ENCODE peak calls at places on chromosome 11, in four cellular contexts. One of them, this sample, is unnamed.

GRCh38 chr11:93935826-93936225 is 85.3 kb upstream of the HEPHL1 start:
- DNase-seq in activated T-cell treated with anti-CD3 and anti-CD28 coated beads for 24 hours: no peak
- DNase-seq in C1 segment of cervical spinal cord: no peak
- DNase-seq in D341Med: no peak
- DNase-seq in this sample: no peak

GRCh38 chr11:21814169-21814568 is 378.7 kb upstream of the ANO5 start:
- DNase-seq in activated T-cell treated with anti-CD3 and anti-CD28 coated beads for 24 hours: no peak
- DNase-seq in C1 segment of cervical spinal cord: no peak
- DNase-seq in D341Med: no peak
- DNase-seq in this sample: no peak

GRCh38 chr11:111414267-111414931 is 35.3 kb upstream of the POU2AF1 start:
- DNase-seq in activated T-cell treated with anti-CD3 and anti-CD28 coated beads for 24 hours: no peak
- DNase-seq in C1 segment of cervical spinal cord: no peak
- DNase-seq in D341Med: no peak
- DNase-seq in this sample: no peak

GRCh38 chr11:130103296-130103814 is 33.7 kb downstream of the APLP2 start:
- DNase-seq in activated T-cell treated with anti-CD3 and anti-CD28 coated beads for 24 hours: no peak
- DNase-seq in C1 segment of cervical spinal cord: no peak
- DNase-seq in D341Med: no peak
- DNase-seq in this sample: peak

GRCh38 chr11:70680781-70681281 is 282.5 kb downstream of the CTTN start:
- DNase-seq in activated T-cell treated with anti-CD3 and anti-CD28 coated beads for 24 hours: no peak
- DNase-seq in C1 segment of cervical spinal cord: no peak
- DNase-seq in D341Med: no peak
- DNase-seq in this sample: no peak

GRCh38 chr11:70233511-70233919 is 30.4 kb downstream of the FADD start:
- DNase-seq in activated T-cell treated with anti-CD3 and anti-CD28 coated beads for 24 hours: no peak
- DNase-seq in C1 segment of cervical spinal cord: no peak
- DNase-seq in D341Med: peak
- DNase-seq in this sample: no peak

GRCh38 chr11:17906436-17906835 is 106.4 kb downstream of the SERGEF start:
- DNase-seq in activated T-cell treated with anti-CD3 and anti-CD28 coated beads for 24 hours: no peak
- DNase-seq in C1 segment of cervical spinal cord: no peak
- DNase-seq in D341Med: peak
- DNase-seq in this sample: peak

GRCh38 chr11:28529540-28530410 is 421.6 kb downstream of the METTL15 start:
- DNase-seq in activated T-cell treated with anti-CD3 and anti-CD28 coated beads for 24 hours: no peak
- DNase-seq in C1 segment of cervical spinal cord: no peak
- DNase-seq in D341Med: peak
- DNase-seq in this sample: peak

GRCh38 chr11:134753805-134754130 is 341.7 kb upstream of the B3GAT1 start:
- DNase-seq in activated T-cell treated with anti-CD3 and anti-CD28 coated beads for 24 hours: no peak
- DNase-seq in C1 segment of cervical spinal cord: no peak
- DNase-seq in D341Med: peak
- DNase-seq in this sample: no peak

GRCh38 chr11:23725752-23726151 is 771.1 kb upstream of the LUZP2 start:
- DNase-seq in activated T-cell treated with anti-CD3 and anti-CD28 coated beads for 24 hours: no peak
- DNase-seq in C1 segment of cervical spinal cord: no peak
- DNase-seq in D341Med: no peak
- DNase-seq in this sample: no peak

GRCh38 chr11:114242032-114242431 is 54.2 kb upstream of the NNMT start:
- DNase-seq in activated T-cell treated with anti-CD3 and anti-CD28 coated beads for 24 hours: no peak
- DNase-seq in C1 segment of cervical spinal cord: no peak
- DNase-seq in D341Med: no peak
- DNase-seq in this sample: no peak

GRCh38 chr11:74288911-74289310 is 22.5 kb downstream of the P4HA3 start:
- DNase-seq in activated T-cell treated with anti-CD3 and anti-CD28 coated beads for 24 hours: no peak
- DNase-seq in C1 segment of cervical spinal cord: no peak
- DNase-seq in D341Med: no peak
- DNase-seq in this sample: no peak

GRCh38 chr11:1531961-1532586 is 40.0 kb downstream of the DUSP8 start:
- DNase-seq in activated T-cell treated with anti-CD3 and anti-CD28 coated beads for 24 hours: no peak
- DNase-seq in C1 segment of cervical spinal cord: no peak
- DNase-seq in D341Med: no peak
- DNase-seq in this sample: no peak

GRCh38 chr11:38835986-38836385 is 2237.9 kb upstream of the RAG2 start:
- DNase-seq in activated T-cell treated with anti-CD3 and anti-CD28 coated beads for 24 hours: no peak
- DNase-seq in C1 segment of cervical spinal cord: no peak
- DNase-seq in D341Med: no peak
- DNase-seq in this sample: no peak

GRCh38 chr11:47349521-47350095 is 2.9 kb downstream of the MYBPC3 start:
- DNase-seq in activated T-cell treated with anti-CD3 and anti-CD28 coated beads for 24 hours: no peak
- DNase-seq in C1 segment of cervical spinal cord: no peak
- DNase-seq in D341Med: no peak
- DNase-seq in this sample: no peak

GRCh38 chr11:128704517-128704916 is 10.6 kb downstream of the FLI1 start:
- DNase-seq in activated T-cell treated with anti-CD3 and anti-CD28 coated beads for 24 hours: no peak
- DNase-seq in C1 segment of cervical spinal cord: no peak
- DNase-seq in D341Med: no peak
- DNase-seq in this sample: no peak

GRCh38 chr11:40328890-40329617 is 1130.4 kb downstream of the LRRC4C start:
- DNase-seq in activated T-cell treated with anti-CD3 and anti-CD28 coated beads for 24 hours: no peak
- DNase-seq in C1 segment of cervical spinal cord: no peak
- DNase-seq in D341Med: no peak
- DNase-seq in this sample: no peak

GRCh38 chr11:109851780-109852390 is 241.3 kb upstream of the ZC3H12C start:
- DNase-seq in activated T-cell treated with anti-CD3 and anti-CD28 coated beads for 24 hours: no peak
- DNase-seq in C1 segment of cervical spinal cord: no peak
- DNase-seq in D341Med: no peak
- DNase-seq in this sample: no peak

GRCh38 chr11:76678316-76678715 is 7.8 kb upstream of the LRRC32 start:
- DNase-seq in activated T-cell treated with anti-CD3 and anti-CD28 coated beads for 24 hours: no peak
- DNase-seq in C1 segment of cervical spinal cord: no peak
- DNase-seq in D341Med: no peak
- DNase-seq in this sample: no peak

GRCh38 chr11:639324-639977 is 2.4 kb downstream of the DRD4 start:
- DNase-seq in activated T-cell treated with anti-CD3 and anti-CD28 coated beads for 24 hours: no peak
- DNase-seq in C1 segment of cervical spinal cord: no peak
- DNase-seq in D341Med: peak
- DNase-seq in this sample: no peak

GRCh38 chr11:15826008-15826650 is 530.2 kb downstream of the SOX6 start:
- DNase-seq in activated T-cell treated with anti-CD3 and anti-CD28 coated beads for 24 hours: no peak
- DNase-seq in C1 segment of cervical spinal cord: no peak
- DNase-seq in D341Med: no peak
- DNase-seq in this sample: no peak

GRCh38 chr11:70304208-70304603 is 33.7 kb downstream of the PPFIA1 start:
- DNase-seq in activated T-cell treated with anti-CD3 and anti-CD28 coated beads for 24 hours: no peak
- DNase-seq in C1 segment of cervical spinal cord: no peak
- DNase-seq in D341Med: no peak
- DNase-seq in this sample: no peak

GRCh38 chr11:8809605-8810272 is 101.2 kb upstream of the AKIP1 start:
- DNase-seq in activated T-cell treated with anti-CD3 and anti-CD28 coated beads for 24 hours: no peak
- DNase-seq in C1 segment of cervical spinal cord: no peak
- DNase-seq in D341Med: no peak
- DNase-seq in this sample: peak

GRCh38 chr11:9814108-9814507 is 150.2 kb downstream of the SWAP70 start:
- DNase-seq in activated T-cell treated with anti-CD3 and anti-CD28 coated beads for 24 hours: no peak
- DNase-seq in C1 segment of cervical spinal cord: no peak
- DNase-seq in D341Med: no peak
- DNase-seq in this sample: no peak

GRCh38 chr11:44857490-44857889 is 93.2 kb downstream of the TP53I11 start:
- DNase-seq in activated T-cell treated with anti-CD3 and anti-CD28 coated beads for 24 hours: no peak
- DNase-seq in C1 segment of cervical spinal cord: no peak
- DNase-seq in D341Med: no peak
- DNase-seq in this sample: no peak

GRCh38 chr11:66866420-66867010 is 9.7 kb downstream of the LRFN4 start:
- DNase-seq in activated T-cell treated with anti-CD3 and anti-CD28 coated beads for 24 hours: no peak
- DNase-seq in C1 segment of cervical spinal cord: no peak
- DNase-seq in D341Med: peak
- DNase-seq in this sample: peak

GRCh38 chr11:109794501-109794900 is 298.7 kb upstream of the ZC3H12C start:
- DNase-seq in activated T-cell treated with anti-CD3 and anti-CD28 coated beads for 24 hours: no peak
- DNase-seq in C1 segment of cervical spinal cord: no peak
- DNase-seq in D341Med: no peak
- DNase-seq in this sample: no peak

GRCh38 chr11:3204141-3205015 is 14.2 kb downstream of the MRGPRG start:
- DNase-seq in activated T-cell treated with anti-CD3 and anti-CD28 coated beads for 24 hours: no peak
- DNase-seq in C1 segment of cervical spinal cord: no peak
- DNase-seq in D341Med: no peak
- DNase-seq in this sample: no peak

GRCh38 chr11:33325456-33325855 is 68.3 kb downstream of the HIPK3 start:
- DNase-seq in activated T-cell treated with anti-CD3 and anti-CD28 coated beads for 24 hours: no peak
- DNase-seq in C1 segment of cervical spinal cord: no peak
- DNase-seq in D341Med: no peak
- DNase-seq in this sample: no peak

GRCh38 chr11:2752923-2753322 is 53.1 kb upstream of the KCNQ1OT1 start:
- DNase-seq in activated T-cell treated with anti-CD3 and anti-CD28 coated beads for 24 hours: no peak
- DNase-seq in C1 segment of cervical spinal cord: no peak
- DNase-seq in D341Med: no peak
- DNase-seq in this sample: no peak

GRCh38 chr11:62889484-62890437 is 9.1 kb downstream of the SLC3A2 start:
- DNase-seq in activated T-cell treated with anti-CD3 and anti-CD28 coated beads for 24 hours: no peak
- DNase-seq in C1 segment of cervical spinal cord: no peak
- DNase-seq in D341Med: no peak
- DNase-seq in this sample: peak

GRCh38 chr11:74024630-74025029 is 15.7 kb upstream of the UCP3 start:
- DNase-seq in activated T-cell treated with anti-CD3 and anti-CD28 coated beads for 24 hours: no peak
- DNase-seq in C1 segment of cervical spinal cord: no peak
- DNase-seq in D341Med: no peak
- DNase-seq in this sample: no peak

GRCh38 chr11:61516675-61517516 is 8.3 kb downstream of the LRRC10B start:
- DNase-seq in activated T-cell treated with anti-CD3 and anti-CD28 coated beads for 24 hours: peak
- DNase-seq in C1 segment of cervical spinal cord: peak
- DNase-seq in D341Med: peak
- DNase-seq in this sample: peak

GRCh38 chr11:60897496-60897895 is 8.9 kb downstream of the PRPF19 start:
- DNase-seq in activated T-cell treated with anti-CD3 and anti-CD28 coated beads for 24 hours: no peak
- DNase-seq in C1 segment of cervical spinal cord: no peak
- DNase-seq in D341Med: no peak
- DNase-seq in this sample: no peak

GRCh38 chr11:93477684-93478234 is 65.4 kb downstream of the SMCO4 start:
- DNase-seq in activated T-cell treated with anti-CD3 and anti-CD28 coated beads for 24 hours: no peak
- DNase-seq in C1 segment of cervical spinal cord: no peak
- DNase-seq in D341Med: no peak
- DNase-seq in this sample: peak

GRCh38 chr11:78228467-78228866 is 39.7 kb downstream of the USP35 start:
- DNase-seq in activated T-cell treated with anti-CD3 and anti-CD28 coated beads for 24 hours: no peak
- DNase-seq in C1 segment of cervical spinal cord: peak
- DNase-seq in D341Med: peak
- DNase-seq in this sample: peak

GRCh38 chr11:124238512-124238911 is 2.4 kb upstream of the OR8G1 start:
- DNase-seq in activated T-cell treated with anti-CD3 and anti-CD28 coated beads for 24 hours: no peak
- DNase-seq in C1 segment of cervical spinal cord: no peak
- DNase-seq in D341Med: no peak
- DNase-seq in this sample: no peak

GRCh38 chr11:34614334-34615113 is 6.4 kb upstream of the EHF start:
- DNase-seq in activated T-cell treated with anti-CD3 and anti-CD28 coated beads for 24 hours: no peak
- DNase-seq in C1 segment of cervical spinal cord: no peak
- DNase-seq in D341Med: no peak
- DNase-seq in this sample: no peak

GRCh38 chr11:24900960-24901549 is 404.2 kb downstream of the LUZP2 start:
- DNase-seq in activated T-cell treated with anti-CD3 and anti-CD28 coated beads for 24 hours: no peak
- DNase-seq in C1 segment of cervical spinal cord: no peak
- DNase-seq in D341Med: no peak
- DNase-seq in this sample: no peak

GRCh38 chr11:497565-498296 is 9.3 kb downstream of the RNH1 start:
- DNase-seq in activated T-cell treated with anti-CD3 and anti-CD28 coated beads for 24 hours: no peak
- DNase-seq in C1 segment of cervical spinal cord: no peak
- DNase-seq in D341Med: no peak
- DNase-seq in this sample: no peak

This sample was measured in NCI-H82.